ENCODE peak calls at places on chromosomes 5 and 9, in nine cellular contexts. A is astrocyte of the spinal cord, X is fibroblast of lung, E is neural crest cell, T is dorsolateral prefrontal cortex, H is cardiac muscle cell, V is stomach, K is mammary epithelial cell, M is foreskin keratinocyte. D is an unnamed sample.
A peak's percentile ranks its signal among the peaks of the same experiment; 100 is the strongest.

GRCh38 chr5:63070001-63070400 is 491.4 kb downstream of the LRRC70 start:
- DNase-seq in M (no peak), X (no peak), H (no peak), A (no peak), K (no peak), T (no peak), V (no peak), E (no peak), D (no peak)

GRCh38 chr9:104817437-104817836 is 53.5 kb downstream of the NIPSNAP3B start:
- DNase-seq in V (no peak), H (no peak), K (no peak), E (no peak), M (no peak), T (no peak), A (no peak), X (no peak), D (no peak)

GRCh38 chr5:173302546-173303155 is 25.6 kb downstream of the STC2 start:
- DNase-seq in E (no peak), H (no peak), M (peak; percentile 37), A (peak; percentile 84), T (no peak), K (peak; percentile 79), V (no peak), X (peak; percentile 87), D (peak; percentile 95)

GRCh38 chr5:74240783-74241750 is 399.5 kb downstream of the ENC1 start:
- DNase-seq in E (no peak), M (peak; percentile 97), T (no peak), H (no peak), X (no peak), K (peak; percentile 100), A (no peak), V (no peak), D (peak; percentile 88)

GRCh38 chr5:145237843-145238242 is 597.3 kb downstream of the PRELID2 start:
- DNase-seq in T (no peak), V (peak; percentile 48), E (peak; percentile 53), K (peak; percentile 45), M (peak; percentile 20), A (peak; percentile 45), H (peak; percentile 86), X (peak; percentile 38), D (peak; percentile 30)

GRCh38 chr5:141812512-141812911 is 65.7 kb downstream of the PCDH1 start:
- DNase-seq in E (no peak), M (no peak), T (no peak), K (no peak), V (no peak), H (no peak), X (no peak), A (no peak), D (no peak)

GRCh38 chr5:178866946-178867345 is 7.2 kb downstream of the ZNF354B start:
- DNase-seq in X (no peak), K (no peak), H (no peak), E (no peak), T (no peak), M (no peak), A (no peak), V (no peak), D (no peak)

GRCh38 chr9:96499257-96499656 is 49.3 kb downstream of the HABP4 start:
- DNase-seq in X (no peak), T (no peak), A (no peak), H (peak; percentile 78), E (no peak), M (no peak), V (no peak), K (no peak), D (no peak)

GRCh38 chr5:132182366-132183040 is 45.1 kb downstream of the P4HA2 start:
- DNase-seq in M (peak; percentile 49), E (no peak), H (no peak), K (peak; percentile 38), V (no peak), X (no peak), T (no peak), A (no peak), D (no peak)

GRCh38 chr5:55463613-55464012 is 71.2 kb downstream of the PLPP1 start:
- DNase-seq in K (no peak), T (no peak), X (no peak), M (no peak), V (no peak), E (no peak), A (no peak), H (no peak), D (no peak)

GRCh38 chr5:151799407-151799806 is 27.7 kb downstream of the G3BP1 start:
- DNase-seq in E (no peak), X (peak; percentile 52), V (no peak), A (peak; percentile 28), K (peak; percentile 25), M (no peak), T (no peak), H (no peak), D (no peak)

GRCh38 chr5:150801117-150801927 is 22.8 kb downstream of the SMIM3 start:
- DNase-seq in M (no peak), V (no peak), A (peak; percentile 85), K (peak; percentile 74), E (peak; percentile 41), T (no peak), X (peak; percentile 53), H (peak; percentile 67), D (peak; percentile 76)

GRCh38 chr5:2715856-2716255 is 35.6 kb downstream of the IRX2 start:
- DNase-seq in X (no peak), H (no peak), M (no peak), K (no peak), V (no peak), A (no peak), T (no peak), E (no peak), D (no peak)

GRCh38 chr9:105157178-105157583 is 87.3 kb upstream of the SLC44A1 start:
- DNase-seq in H (peak; percentile 82), X (peak; percentile 72), M (no peak), K (peak; percentile 60), V (peak; percentile 40), A (peak; percentile 78), T (peak; percentile 23), E (peak; percentile 8), D (peak; percentile 84)

GRCh38 chr5:97547999-97548797 is 365.2 kb upstream of the RIOK2 start:
- DNase-seq in V (no peak), M (no peak), X (peak; percentile 34), K (no peak), T (no peak), E (no peak), A (no peak), H (no peak), D (no peak)

GRCh38 chr9:95481000-95481399 is 35.8 kb downstream of the PTCH1 start:
- DNase-seq in H (no peak), K (no peak), T (no peak), A (no peak), M (no peak), E (no peak), X (peak; percentile 45), V (no peak), D (no peak)

GRCh38 chr5:82591021-82591515 is 312.9 kb upstream of the RPS23 start:
- DNase-seq in E (no peak), A (no peak), T (no peak), K (peak; percentile 35), M (no peak), H (no peak), X (peak; percentile 56), V (no peak), D (no peak)

GRCh38 chr9:33852216-33852826 is 35.4 kb downstream of the UBE2R2 start:
- DNase-seq in V (peak; percentile 86), A (peak; percentile 32), M (no peak), E (peak; percentile 9), K (peak; percentile 41), T (peak; percentile 71), X (peak; percentile 23), H (peak; percentile 73), D (peak; percentile 45)
- TF ChIP-seq CTCF in V (peak; percentile 58), A (peak; percentile 34), M (peak; percentile 67), E (peak; percentile 59), K (peak; percentile 74), T (peak; percentile 72), X (peak; percentile 35), H (peak; percentile 36), D (peak; percentile 86)

DNA sequence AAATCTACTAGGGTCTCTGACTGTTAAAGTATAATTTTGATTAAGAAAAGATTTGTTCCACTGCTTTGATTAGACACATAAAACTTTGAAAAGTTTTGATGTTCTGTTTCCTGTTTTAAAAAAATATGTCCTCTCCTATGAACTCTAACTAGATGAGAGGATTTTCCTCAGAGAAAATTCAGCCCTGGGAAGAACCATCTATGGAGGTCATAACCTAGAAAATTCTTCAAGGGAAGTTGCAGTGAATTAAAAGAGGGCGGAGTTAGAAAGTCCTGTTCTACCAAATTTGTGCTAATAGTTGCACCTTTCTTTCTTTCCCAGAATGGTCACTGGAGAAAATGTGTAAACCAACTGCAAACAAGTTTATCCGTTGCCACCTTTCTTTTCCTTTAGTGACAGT is 27.7 kb downstream of the PIK3R1 start:
- DNase-seq in K (no peak), H (no peak), A (no peak), E (no peak), X (no peak), V (no peak), T (no peak), M (no peak), D (no peak)
- TF ChIP-seq CTCF in K (no peak), H (no peak), A (no peak), E (no peak), X (no peak), V (no peak), T (no peak), M (no peak), D (no peak)

GRCh38 chr5:42636425-42636824 is 120.2 kb upstream of the CCDC152 start:
- DNase-seq in A (no peak), H (no peak), M (no peak), E (no peak), X (no peak), K (peak; percentile 9), V (no peak), T (no peak), D (no peak)
- TF ChIP-seq CTCF in A (peak; percentile 37), H (peak; percentile 50), M (peak; percentile 62), E (no peak), X (peak; percentile 33), K (peak; percentile 57), V (no peak), T (no peak), D (no peak)

GRCh38 chr5:18605186-18605585 is 970.9 kb downstream of the TAF11L14 start:
- DNase-seq in K (no peak), M (no peak), A (no peak), V (no peak), E (no peak), H (no peak), X (no peak), T (no peak), D (no peak)
- TF ChIP-seq CTCF in K (no peak), M (no peak), A (no peak), V (no peak), E (no peak), H (no peak), X (no peak), T (no peak), D (no peak)

DNA sequence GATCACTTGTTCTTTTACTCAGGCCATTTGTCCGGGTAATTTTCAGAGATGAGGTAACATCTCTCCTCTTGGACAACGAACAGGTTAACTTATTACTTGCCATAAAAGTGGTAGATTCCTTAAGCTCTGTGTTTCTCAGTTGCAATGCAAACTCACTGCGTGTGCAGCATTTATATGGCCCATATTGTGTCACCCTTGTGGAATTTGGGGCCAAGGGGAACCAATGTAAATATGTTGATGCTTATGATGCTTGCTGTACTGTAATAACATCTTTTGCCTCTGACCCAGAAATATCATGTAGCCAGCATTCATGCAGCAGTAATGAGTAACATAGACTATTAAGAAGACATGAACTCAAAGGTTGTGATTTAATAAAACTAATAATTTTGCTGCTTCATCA is 175.8 kb downstream of the ADAMTS6 start:
- DNase-seq in A (no peak), H (no peak), M (no peak), V (no peak), E (no peak), T (no peak), X (peak; percentile 9), K (no peak), D (no peak)
- TF ChIP-seq CTCF in A (no peak), H (no peak), M (no peak), V (no peak), E (no peak), T (no peak), X (no peak), K (no peak), D (no peak)

D was measured in RWPE1.